ENCODE peak calls at places on chromosomes 12 and 14, in five cellular contexts. N, J, Z, E and H are unnamed samples.

GRCh38 chr14:106843951-106844483 is 1317.6 kb downstream of the TMEM121 start:
- DNase-seq in Z (peak; percentile 57), J (no peak), N (no peak), E (no peak), H (no peak)

GRCh38 chr12:106205208-106206069 is 42.4 kb downstream of the CKAP4 start:
- DNase-seq in J (no peak), E (peak; percentile 64), Z (peak; percentile 75), N (no peak), H (no peak)

GRCh38 chr14:87966816-87967215 is 26.2 kb downstream of the GALC start:
- DNase-seq in J (peak; percentile 21), Z (peak; percentile 61), N (peak; percentile 38), E (no peak), H (no peak)

GRCh38 chr14:55689971-55690871 is 110.2 kb downstream of the KTN1 start:
- DNase-seq in J (no peak), Z (peak; percentile 83), N (no peak), E (no peak), H (no peak)

GRCh38 chr14:74917646-74918081 is 5.4 kb downstream of the RPS6KL1 start:
- DNase-seq in Z (no peak), E (no peak), N (no peak), J (peak; percentile 13), H (no peak)

GRCh38 chr12:90630006-90630405 is 325.0 kb downstream of the CCER1 start:
- DNase-seq in J (no peak), Z (no peak), E (no peak), N (peak; percentile 8), H (no peak)

GRCh38 chr14:103854822-103855733 is 7.7 kb upstream of the PPP1R13B start:
- DNase-seq in E (no peak), N (no peak), J (no peak), Z (peak; percentile 59), H (no peak)

GRCh38 chr12:43349863-43350262 is 202.1 kb downstream of the ADAMTS20 start:
- DNase-seq in J (no peak), Z (peak; percentile 62), N (peak; percentile 31), E (peak; percentile 10), H (no peak)

GRCh38 chr12:69415471-69416275 is 54.5 kb upstream of the FRS2 start:
- DNase-seq in Z (peak; percentile 75), J (peak; percentile 94), N (peak; percentile 95), E (peak; percentile 13), H (peak; percentile 55)

GRCh38 chr12:109836916-109837315 is 3.7 kb upstream of the TRPV4 start:
- DNase-seq in J (peak; percentile 53), N (peak; percentile 25), E (no peak), Z (peak; percentile 25), H (no peak)

GRCh38 chr14:31083781-31084180 is 57.6 kb upstream of the STRN3 start:
- DNase-seq in N (no peak), E (no peak), J (no peak), Z (no peak), H (no peak)

GRCh38 chr12:21828779-21829178 is 54.3 kb upstream of the KCNJ8 start:
- DNase-seq in N (peak; percentile 62), J (no peak), E (no peak), Z (no peak), H (no peak)

GRCh38 chr12:130835436-130835835 is 3.6 kb downstream of the STX2 start:
- DNase-seq in J (no peak), E (no peak), Z (no peak), N (no peak), H (no peak)

GRCh38 chr12:93668919-93669418 is 8.2 kb upstream of the CRADD start:
- DNase-seq in J (no peak), E (no peak), Z (peak; percentile 43), N (no peak), H (no peak)

GRCh38 chr12:38324896-38325295 is 8.3 kb downstream of the ALG10B start:
- DNase-seq in E (no peak), N (no peak), Z (no peak), J (peak; percentile 5), H (no peak)

GRCh38 chr12:108846320-108846719 is 11.1 kb downstream of the SSH1 start:
- DNase-seq in N (no peak), J (no peak), Z (no peak), E (no peak), H (no peak)

GRCh38 chr12:105334001-105334400 is 3.5 kb downstream of the C12orf75 start:
- DNase-seq in J (peak; percentile 92), E (no peak), Z (no peak), N (peak; percentile 88), H (no peak)

GRCh38 chr14:41418851-41419250 is 187.8 kb upstream of the LRFN5 start:
- DNase-seq in J (no peak), Z (no peak), N (no peak), E (no peak), H (no peak)
- H3K9ac ChIP-seq in J (no peak overlapping the region), Z (no peak overlapping the region), N (no peak overlapping the region), E (no peak overlapping the region), H (no peak overlapping the region)

GRCh38 chr14:33566082-33566481 is 384.8 kb downstream of the EGLN3 start:
- DNase-seq in J (no peak), N (no peak), Z (no peak), E (no peak), H (no peak)

GRCh38 chr14:33567003-33567735 is 383.7 kb downstream of the EGLN3 start:
- DNase-seq in E (no peak), N (no peak), Z (peak; percentile 21), J (peak; percentile 49), H (no peak)

GRCh38 chr14:33564774-33565630 is 385.9 kb downstream of the EGLN3 start:
- DNase-seq in E (no peak), Z (peak; percentile 82), N (peak; percentile 10), J (peak; percentile 94), H (no peak)

GRCh38 chr14:33567736-33568124 is 383.1 kb downstream of the EGLN3 start:
- DNase-seq in N (no peak), Z (peak; percentile 28), J (peak; percentile 81), E (no peak), H (no peak)

GRCh38 chr14:33563492-33563891 is 387.4 kb downstream of the EGLN3 start:
- DNase-seq in J (peak; percentile 48), Z (peak; percentile 28), E (no peak), N (no peak), H (no peak)
- H2AFZ ChIP-seq in J (no peak overlapping the region), Z (no peak overlapping the region), E (no peak overlapping the region), N (no peak overlapping the region), H (no peak overlapping the region)

DNA sequence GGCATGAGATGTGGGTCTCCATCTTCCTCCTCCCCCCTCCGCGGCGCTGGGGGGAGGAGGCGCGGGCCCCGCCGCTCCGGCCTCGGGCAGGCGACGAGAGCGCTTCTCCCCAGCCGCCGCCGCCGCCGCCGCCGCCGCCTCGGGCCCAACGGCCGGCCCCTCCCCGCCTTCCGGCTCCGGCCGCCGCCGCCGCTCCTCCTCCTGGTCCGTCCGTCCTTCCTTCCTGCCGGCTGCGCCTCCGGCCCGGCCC is 411 bp downstream of the FBXL14 start:
- DNase-seq in N (no peak), J (peak; percentile 64), Z (peak; percentile 62), E (no peak), H (no peak)
- H3K9ac ChIP-seq in N (peak overlapping the region; percentile 59), J (peak overlapping the region; percentile 18), Z (peak overlapping the region; percentile 45), E (peak overlapping the region; percentile 65), H (peak overlapping the region; percentile 100)

GRCh38 chr14:35419429-35419841 is 14.9 kb upstream of the NFKBIA start:
- DNase-seq in Z (peak; percentile 31), E (no peak), N (no peak), J (peak; percentile 56), H (no peak)

GRCh38 chr14:35418093-35418492 is 13.5 kb upstream of the NFKBIA start:
- DNase-seq in Z (no peak), J (no peak), N (no peak), E (no peak), H (no peak)

GRCh38 chr14:35412281-35413057 is 7.9 kb upstream of the NFKBIA start:
- DNase-seq in J (no peak), N (no peak), E (no peak), Z (no peak), H (no peak)

GRCh38 chr14:35414365-35414764 is 9.8 kb upstream of the NFKBIA start:
- DNase-seq in N (peak; percentile 49), E (no peak), J (peak; percentile 71), Z (peak; percentile 41), H (no peak)

DNA sequence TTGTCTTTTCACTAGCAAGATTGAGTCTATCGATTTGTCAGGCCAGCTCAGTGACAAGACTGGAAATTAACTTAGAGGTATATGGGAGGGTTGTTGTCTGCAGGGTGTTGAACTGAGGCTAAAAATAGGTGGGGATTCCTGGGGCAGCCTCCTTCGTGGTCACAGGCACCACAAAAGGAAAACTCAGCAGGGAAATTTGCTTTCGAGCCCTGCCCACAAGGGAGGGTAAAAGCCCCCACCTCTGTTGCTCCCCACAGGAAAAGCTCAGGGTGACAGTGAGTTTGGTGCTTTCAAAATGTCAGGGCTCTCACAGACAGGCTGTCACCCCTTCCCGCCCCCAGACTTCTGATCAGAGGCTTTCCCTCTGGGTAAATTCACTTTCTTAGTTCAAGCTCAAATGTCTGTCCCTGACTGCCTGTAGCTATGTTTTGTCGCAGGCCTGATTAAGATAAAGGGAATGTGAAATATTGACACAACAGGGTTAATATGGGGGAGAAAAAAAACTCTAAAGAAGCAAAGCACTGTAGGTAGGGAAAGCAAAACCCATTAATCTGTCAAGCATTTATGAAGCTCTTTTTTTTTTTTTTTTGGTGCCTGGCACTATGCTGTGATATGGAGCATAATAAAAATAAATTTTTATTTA is 11.7 kb upstream of the NFKBIA start:
- DNase-seq in E (no peak), J (peak; percentile 24), N (no peak), Z (peak; percentile 55), H (no peak)
- H2AFZ ChIP-seq in E (no peak overlapping the region), J (peak overlapping the region; percentile 14), N (peak overlapping the region; percentile 60), Z (peak overlapping the region; percentile 38), H (peak overlapping the region; percentile 71)

GRCh38 chr12:51893786-51894185 is 5.9 kb downstream of the ANKRD33 start:
- DNase-seq in J (no peak), Z (no peak), N (no peak), E (no peak), H (no peak)

GRCh38 chr12:51897181-51897580 is 9.3 kb downstream of the ANKRD33 start:
- DNase-seq in N (no peak), J (peak; percentile 57), E (no peak), Z (no peak), H (no peak)

GRCh38 chr12:51896236-51896635 is 8.3 kb downstream of the ANKRD33 start:
- DNase-seq in E (no peak), J (no peak), Z (no peak), N (no peak), H (no peak)

GRCh38 chr12:51898506-51898905 is 8.8 kb upstream of the ACVRL1 start:
- DNase-seq in J (no peak), E (no peak), Z (no peak), N (no peak), H (no peak)

GRCh38 chr12:51895378-51896135 is 7.7 kb downstream of the ANKRD33 start:
- DNase-seq in N (no peak), Z (no peak), J (no peak), E (no peak), H (no peak)
- H3K9ac ChIP-seq in N (no peak overlapping the region), Z (no peak overlapping the region), J (no peak overlapping the region), E (no peak overlapping the region), H (no peak overlapping the region)

GRCh38 chr14:101962503-101962874 is 1.9 kb upstream of the DYNC1H1 start:
- DNase-seq in Z (peak; percentile 86), J (peak; percentile 86), E (peak; percentile 21), N (peak; percentile 93), H (no peak)
- H2AFZ ChIP-seq in Z (peak overlapping the region; percentile 56), J (no peak overlapping the region), E (peak overlapping the region; percentile 10), N (peak overlapping the region; percentile 78), H (no peak overlapping the region)